ENCODE peak calls at places on chromosomes 4 and X, in five cellular contexts. L is fibroblast of lung, M is NCI-H2171 treated with DMSO at 0.1 percent for 48 hours, Q is G401, U is bronchial epithelial cell. W is an unnamed sample.

GRCh38 chrX:2672084-2672483 is 19.0 kb upstream of the CD99 start:
- DNase-seq in Q (no peak), M (no peak), L (no peak), U (no peak), W (no peak)

GRCh38 chrX:93868289-93868985 is 194.4 kb downstream of the FAM133A start:
- DNase-seq in L (no peak), M (no peak), Q (no peak), U (no peak), W (no peak)

GRCh38 chrX:149010026-149010898 is 494.8 kb downstream of the IDS start:
- DNase-seq in Q (no peak), M (no peak), U (no peak), L (no peak), W (no peak)

GRCh38 chr4:73836373-73837269 is at the start of gene CXCL6:
- DNase-seq in L (peak; percentile 36), M (no peak), U (no peak), Q (no peak), W (no peak)

GRCh38 chr4:133157460-133158160 is 8.5 kb downstream of the PCDH10 start:
- DNase-seq in L (peak; percentile 32), Q (no peak), M (no peak), U (no peak), W (no peak)

GRCh38 chr4:76105652-76106051 is 31.1 kb downstream of the ART3 start:
- DNase-seq in L (no peak), Q (peak; percentile 51), M (no peak), U (no peak), W (peak; percentile 28)

GRCh38 chr4:103105558-103106356 is 6.1 kb upstream of the BDH2 start:
- DNase-seq in Q (no peak), L (peak; percentile 29), U (no peak), M (no peak), W (no peak)

GRCh38 chr4:687048-687974 is 1.6 kb downstream of the SLC49A3 start:
- DNase-seq in M (no peak), U (peak; percentile 75), Q (no peak), L (peak; percentile 84), W (no peak)

GRCh38 chrX:3712080-3712869 is 1.2 kb downstream of the PRKX start:
- DNase-seq in L (peak; percentile 40), U (no peak), M (peak; percentile 31), Q (no peak), W (no peak)

GRCh38 chr4:72031868-72032619 is at the start of gene NPFFR2:
- DNase-seq in U (peak; percentile 34), L (peak; percentile 71), M (no peak), Q (no peak), W (no peak)

GRCh38 chr4:124481123-124481522 is 231.4 kb downstream of the ANKRD50 start:
- DNase-seq in M (no peak), L (no peak), Q (no peak), U (no peak), W (no peak)

GRCh38 chr4:124432500-124432899 is 280.0 kb downstream of the ANKRD50 start:
- DNase-seq in Q (no peak), M (no peak), L (peak; percentile 77), U (peak; percentile 85), W (no peak)

GRCh38 chrX:129077384-129077783 is 445.9 kb downstream of the SMARCA1 start:
- DNase-seq in L (no peak), M (no peak), U (no peak), Q (no peak), W (no peak)

GRCh38 chr4:4855293-4856070 is 4.0 kb upstream of the MSX1 start:
- DNase-seq in Q (no peak), U (no peak), L (no peak), M (no peak), W (no peak)

GRCh38 chrX:40171513-40172168 is 73.9 kb upstream of the BCOR start:
- DNase-seq in U (no peak), Q (no peak), L (peak; percentile 51), M (no peak), W (peak; percentile 13)

GRCh38 chrX:119190736-119191282 is 45.3 kb upstream of the PGRMC1 start:
- DNase-seq in L (no peak), M (no peak), Q (peak; percentile 4), U (no peak), W (no peak)

GRCh38 chr4:18180122-18180521 is 158.6 kb upstream of the LCORL start:
- DNase-seq in U (no peak), M (no peak), Q (no peak), L (no peak), W (no peak)

GRCh38 chr4:133146574-133147198 is 2.4 kb upstream of the PCDH10 start:
- DNase-seq in M (peak; percentile 62), Q (peak; percentile 29), L (peak; percentile 53), U (peak; percentile 15), W (no peak)

GRCh38 chr4:37440519-37440900 is 196.0 kb downstream of the NWD2 start:
- DNase-seq in L (no peak), Q (no peak), U (peak; percentile 51), M (no peak), W (no peak)

GRCh38 chrX:69543572-69543971 is 39.4 kb downstream of the NALF2 start:
- DNase-seq in U (no peak), M (no peak), L (no peak), Q (no peak), W (no peak)

GRCh38 chrX:72110051-72110926 is 21.4 kb downstream of the RTL5 start:
- DNase-seq in Q (no peak), U (no peak), M (no peak), L (no peak), W (no peak)